ENCODE peak calls at places on chromosome 11, in eight cellular contexts. One of them, this sample, is unnamed.

GRCh38 chr11:43376065-43376464 is 17.3 kb downstream of the TTC17 start:
- DNase-seq in NB4: no peak
- DNase-seq in heart left ventricle: no peak
- DNase-seq in ovary: no peak
- DNase-seq in HCT116: no peak
- DNase-seq in uterus: no peak
- DNase-seq in transverse colon: no peak
- DNase-seq in A549: no peak
- DNase-seq in this sample: no peak

GRCh38 chr11:10588904-10589303 is 20.4 kb upstream of the LYVE1 start:
- DNase-seq in NB4: no peak
- DNase-seq in heart left ventricle: no peak
- DNase-seq in ovary: no peak
- DNase-seq in HCT116: no peak
- DNase-seq in uterus: no peak
- DNase-seq in transverse colon: no peak
- DNase-seq in A549: no peak
- DNase-seq in this sample: no peak

GRCh38 chr11:26947379-26947844 is 46.5 kb upstream of the FIBIN start:
- DNase-seq in NB4: no peak
- DNase-seq in heart left ventricle: peak; percentile 45
- DNase-seq in ovary: peak; percentile 55
- DNase-seq in HCT116: no peak
- DNase-seq in uterus: peak; percentile 77
- DNase-seq in transverse colon: peak; percentile 25
- DNase-seq in A549: peak; percentile 2
- DNase-seq in this sample: no peak

GRCh38 chr11:123052884-123053721 is 8.8 kb downstream of the HSPA8 start:
- DNase-seq in NB4: peak; percentile 53
- DNase-seq in heart left ventricle: no peak
- DNase-seq in ovary: no peak
- DNase-seq in HCT116: no peak
- DNase-seq in uterus: no peak
- DNase-seq in transverse colon: no peak
- DNase-seq in A549: no peak
- DNase-seq in this sample: no peak

GRCh38 chr11:86805873-86806310 is 5.5 kb downstream of the PRSS23 start:
- DNase-seq in NB4: no peak
- DNase-seq in heart left ventricle: no peak
- DNase-seq in ovary: no peak
- DNase-seq in HCT116: no peak
- DNase-seq in uterus: no peak
- DNase-seq in transverse colon: no peak
- DNase-seq in A549: no peak
- DNase-seq in this sample: no peak

GRCh38 chr11:65716294-65716693 is 4.2 kb downstream of the KAT5 start:
- DNase-seq in NB4: no peak
- DNase-seq in heart left ventricle: no peak
- DNase-seq in ovary: no peak
- DNase-seq in HCT116: no peak
- DNase-seq in uterus: no peak
- DNase-seq in transverse colon: no peak
- DNase-seq in A549: no peak
- DNase-seq in this sample: no peak

GRCh38 chr11:130645164-130645859 is 196.9 kb downstream of the ADAMTS15 start:
- DNase-seq in NB4: no peak
- DNase-seq in heart left ventricle: no peak
- DNase-seq in ovary: no peak
- DNase-seq in HCT116: no peak
- DNase-seq in uterus: no peak
- DNase-seq in transverse colon: no peak
- DNase-seq in A549: no peak
- DNase-seq in this sample: no peak

GRCh38 chr11:29645373-29645772 is 371.5 kb downstream of the KCNA4 start:
- DNase-seq in NB4: no peak
- DNase-seq in heart left ventricle: no peak
- DNase-seq in ovary: no peak
- DNase-seq in HCT116: no peak
- DNase-seq in uterus: no peak
- DNase-seq in transverse colon: no peak
- DNase-seq in A549: no peak
- DNase-seq in this sample: no peak

GRCh38 chr11:67267188-67268035 is 1.1 kb downstream of the GRK2 start:
- DNase-seq in NB4: peak; percentile 70
- DNase-seq in heart left ventricle: no peak
- DNase-seq in ovary: no peak
- DNase-seq in HCT116: no peak
- DNase-seq in uterus: peak; percentile 39
- DNase-seq in transverse colon: peak; percentile 87
- DNase-seq in A549: no peak
- DNase-seq in this sample: peak; percentile 76

GRCh38 chr11:61745796-61746653 is 6.4 kb upstream of the MYRF start:
- DNase-seq in NB4: no peak
- DNase-seq in heart left ventricle: no peak
- DNase-seq in ovary: no peak
- DNase-seq in HCT116: no peak
- DNase-seq in uterus: no peak
- DNase-seq in transverse colon: no peak
- DNase-seq in A549: no peak
- DNase-seq in this sample: no peak

GRCh38 chr11:26583550-26583949 is 11.5 kb upstream of the MUC15 start:
- DNase-seq in NB4: peak; percentile 1
- DNase-seq in heart left ventricle: no peak
- DNase-seq in ovary: no peak
- DNase-seq in HCT116: no peak
- DNase-seq in uterus: no peak
- DNase-seq in transverse colon: no peak
- DNase-seq in A549: peak; percentile 20
- DNase-seq in this sample: no peak

GRCh38 chr11:16261836-16262644 is 94.3 kb downstream of the SOX6 start:
- DNase-seq in NB4: no peak
- DNase-seq in heart left ventricle: no peak
- DNase-seq in ovary: no peak
- DNase-seq in HCT116: no peak
- DNase-seq in uterus: no peak
- DNase-seq in transverse colon: no peak
- DNase-seq in A549: no peak
- DNase-seq in this sample: no peak

GRCh38 chr11:76590631-76590950 is 80.0 kb downstream of the LRRC32 start:
- DNase-seq in NB4: no peak
- DNase-seq in heart left ventricle: no peak
- DNase-seq in ovary: no peak
- DNase-seq in HCT116: no peak
- DNase-seq in uterus: no peak
- DNase-seq in transverse colon: no peak
- DNase-seq in A549: no peak
- DNase-seq in this sample: no peak

GRCh38 chr11:23252426-23252825 is 392.2 kb upstream of the CCDC179 start:
- DNase-seq in NB4: no peak
- DNase-seq in heart left ventricle: no peak
- DNase-seq in ovary: no peak
- DNase-seq in HCT116: no peak
- DNase-seq in uterus: no peak
- DNase-seq in transverse colon: no peak
- DNase-seq in A549: no peak
- DNase-seq in this sample: no peak

GRCh38 chr11:44785856-44786606 is 59.3 kb downstream of the TSPAN18 start:
- DNase-seq in NB4: peak; percentile 33
- DNase-seq in heart left ventricle: no peak
- DNase-seq in ovary: no peak
- DNase-seq in HCT116: no peak
- DNase-seq in uterus: no peak
- DNase-seq in transverse colon: no peak
- DNase-seq in A549: peak; percentile 14
- DNase-seq in this sample: no peak

GRCh38 chr11:9316334-9316733 is 1.9 kb upstream of the TMEM41B start:
- DNase-seq in NB4: no peak
- DNase-seq in heart left ventricle: no peak
- DNase-seq in ovary: no peak
- DNase-seq in HCT116: no peak
- DNase-seq in uterus: no peak
- DNase-seq in transverse colon: no peak
- DNase-seq in A549: no peak
- DNase-seq in this sample: no peak

GRCh38 chr11:56331861-56332491 is 13.9 kb upstream of the OR8K1 start:
- DNase-seq in NB4: no peak
- DNase-seq in heart left ventricle: no peak
- DNase-seq in ovary: no peak
- DNase-seq in HCT116: no peak
- DNase-seq in uterus: no peak
- DNase-seq in transverse colon: peak; percentile 5
- DNase-seq in A549: no peak
- DNase-seq in this sample: no peak

DNA sequence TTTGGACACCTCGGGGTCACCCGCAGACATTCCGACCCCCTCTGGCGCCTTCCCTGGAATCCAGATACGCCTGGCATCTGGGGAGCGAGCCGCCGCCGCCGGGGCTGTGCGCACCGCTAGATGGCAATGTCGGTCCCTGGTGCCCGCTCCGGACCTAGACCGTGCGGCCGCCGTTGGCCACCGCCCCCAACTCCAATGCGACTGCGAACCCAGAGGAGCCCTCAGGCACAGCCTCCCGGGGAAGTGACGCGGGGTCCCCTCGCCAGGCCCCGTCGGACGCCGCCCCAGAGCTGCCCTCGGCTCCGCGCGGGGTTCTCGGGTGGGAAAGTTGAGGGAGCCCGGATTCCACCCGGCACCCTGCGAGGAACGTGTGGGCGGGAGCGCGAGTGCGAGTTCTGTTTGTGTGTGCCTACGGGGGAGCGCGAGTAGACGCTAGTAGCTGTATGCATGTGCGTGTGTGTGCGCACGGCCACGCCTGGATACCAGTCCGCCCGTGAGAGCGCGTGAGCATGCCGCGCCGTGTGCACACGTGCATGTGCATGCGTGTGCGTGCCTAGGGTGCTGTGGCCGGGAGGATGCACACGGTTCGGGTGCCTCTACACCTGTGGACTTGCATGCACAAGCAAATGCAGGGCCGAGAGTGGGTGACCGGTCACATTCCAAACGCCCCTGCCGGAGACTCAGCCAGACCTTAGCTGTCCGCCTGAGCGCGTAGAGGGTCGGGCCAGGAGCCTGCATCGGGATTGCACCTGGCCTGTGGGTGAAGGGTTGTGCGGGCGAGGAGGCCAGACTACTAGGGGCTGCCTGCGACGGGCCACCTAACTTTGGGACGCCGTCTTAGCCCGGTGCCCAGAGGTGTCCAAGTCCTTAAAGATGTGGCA is 1.9 kb downstream of the CHRM4 start:
- DNase-seq in NB4: peak; percentile 85
- DNase-seq in heart left ventricle: peak; percentile 74
- DNase-seq in ovary: peak; percentile 50
- DNase-seq in HCT116: peak; percentile 54
- DNase-seq in uterus: no peak
- DNase-seq in transverse colon: peak; percentile 68
- DNase-seq in A549: peak; percentile 82
- DNase-seq in this sample: peak; percentile 73
- TF ChIP-seq POLR2A in NB4: no peak
- TF ChIP-seq POLR2A in heart left ventricle: no peak
- TF ChIP-seq POLR2A in ovary: no peak
- TF ChIP-seq POLR2A in HCT116: no peak
- TF ChIP-seq POLR2A in uterus: no peak
- TF ChIP-seq POLR2A in transverse colon: no peak
- TF ChIP-seq POLR2A in A549: no peak
- TF ChIP-seq POLR2A in this sample: no peak

DNA sequence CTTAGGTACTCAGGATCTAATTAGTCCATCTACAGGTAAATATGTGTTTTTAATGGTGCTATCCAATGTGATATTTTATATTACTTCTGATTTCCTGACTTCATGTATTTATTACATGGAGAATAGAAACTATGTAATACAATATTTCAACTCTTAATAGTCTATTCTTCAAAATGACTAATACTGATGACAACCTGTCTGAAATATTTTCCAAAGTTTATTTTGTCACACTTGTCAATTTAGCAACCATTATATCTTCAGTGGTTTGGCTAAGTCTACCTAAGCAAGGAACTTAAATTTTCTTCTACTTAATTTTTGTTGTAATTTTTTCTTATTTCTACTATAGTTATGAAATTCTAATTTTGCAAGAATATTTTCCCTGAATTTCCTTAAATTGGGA is 55.0 kb upstream of the CNTN5 start:
- DNase-seq in NB4: no peak
- DNase-seq in heart left ventricle: no peak
- DNase-seq in ovary: no peak
- DNase-seq in HCT116: no peak
- DNase-seq in uterus: no peak
- DNase-seq in transverse colon: no peak
- DNase-seq in A549: no peak
- DNase-seq in this sample: no peak
- TF ChIP-seq POLR2A in NB4: no peak
- TF ChIP-seq POLR2A in heart left ventricle: no peak
- TF ChIP-seq POLR2A in ovary: no peak
- TF ChIP-seq POLR2A in HCT116: no peak
- TF ChIP-seq POLR2A in uterus: no peak
- TF ChIP-seq POLR2A in transverse colon: no peak
- TF ChIP-seq POLR2A in A549: no peak
- TF ChIP-seq POLR2A in this sample: no peak

GRCh38 chr11:128207861-128208321 is 379.5 kb downstream of the ETS1 start:
- DNase-seq in NB4: no peak
- DNase-seq in heart left ventricle: no peak
- DNase-seq in ovary: no peak
- DNase-seq in HCT116: peak; percentile 77
- DNase-seq in uterus: no peak
- DNase-seq in transverse colon: no peak
- DNase-seq in A549: peak; percentile 94
- DNase-seq in this sample: no peak
- TF ChIP-seq POLR2A in NB4: no peak
- TF ChIP-seq POLR2A in heart left ventricle: no peak
- TF ChIP-seq POLR2A in ovary: no peak
- TF ChIP-seq POLR2A in HCT116: no peak
- TF ChIP-seq POLR2A in uterus: no peak
- TF ChIP-seq POLR2A in transverse colon: no peak
- TF ChIP-seq POLR2A in A549: no peak
- TF ChIP-seq POLR2A in this sample: no peak

DNA sequence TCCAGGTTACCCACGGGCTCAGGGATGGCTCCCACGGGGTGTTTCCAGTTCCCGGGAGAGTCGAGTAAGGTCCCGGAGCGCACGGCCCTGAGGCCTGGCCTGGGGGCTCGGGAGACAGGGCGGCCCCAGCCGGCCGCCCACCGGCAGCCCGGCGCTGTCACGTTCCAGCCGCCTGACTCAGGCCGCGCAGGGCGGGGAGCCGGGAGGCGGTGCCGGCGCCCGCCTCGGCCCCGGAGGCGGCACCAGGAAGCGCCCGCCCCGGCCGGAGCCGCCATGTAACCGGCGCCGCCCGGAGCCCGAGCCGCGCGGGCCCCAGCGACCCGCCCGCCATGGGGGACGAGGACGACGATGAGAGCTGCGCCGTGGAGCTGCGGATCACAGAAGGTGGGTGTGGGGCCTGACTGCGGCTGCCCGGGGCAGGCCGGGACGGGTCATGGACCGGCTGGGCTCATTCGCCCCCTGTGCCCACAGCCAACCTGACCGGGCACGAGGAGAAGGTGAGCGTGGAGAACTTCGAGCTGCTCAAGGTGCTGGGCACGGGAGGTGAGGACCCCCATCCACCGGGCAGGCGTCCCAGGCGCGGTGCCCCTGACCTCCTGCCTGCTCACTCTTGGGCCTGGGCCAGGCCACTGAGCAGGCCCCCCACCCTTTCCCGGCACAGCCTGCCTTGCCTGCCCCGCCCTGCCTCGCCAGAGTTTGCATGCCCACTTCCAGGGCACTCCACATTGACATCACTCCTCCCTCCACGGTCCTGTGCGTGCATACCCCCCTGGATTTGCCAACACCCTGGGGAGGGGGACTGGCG is at the start of gene RPS6KA4:
- DNase-seq in NB4: peak; percentile 77
- DNase-seq in heart left ventricle: peak; percentile 74
- DNase-seq in ovary: peak; percentile 60
- DNase-seq in HCT116: no peak
- DNase-seq in uterus: peak; percentile 47
- DNase-seq in transverse colon: peak; percentile 73
- DNase-seq in A549: peak; percentile 47
- DNase-seq in this sample: peak; percentile 74
- TF ChIP-seq POLR2A in NB4: peak; percentile 71
- TF ChIP-seq POLR2A in heart left ventricle: no peak
- TF ChIP-seq POLR2A in ovary: peak; percentile 15
- TF ChIP-seq POLR2A in HCT116: peak; percentile 68
- TF ChIP-seq POLR2A in uterus: peak; percentile 71
- TF ChIP-seq POLR2A in transverse colon: peak; percentile 42
- TF ChIP-seq POLR2A in A549: peak; percentile 64
- TF ChIP-seq POLR2A in this sample: no peak